ENCODE peak calls at places on chromosomes 12 and 14, in six cellular contexts. One of them, this sample, is unnamed.

GRCh38 chr14:51609251-51609986 is 42.3 kb upstream of the FRMD6 start:
- DNase-seq in neuronal stem cell: no peak
- DNase-seq in H1: no peak
- DNase-seq in mesenchymal stem cell: no peak
- DNase-seq in H9: no peak
- DNase-seq in trophoblast cell: no peak
- DNase-seq in this sample: peak; percentile 43

GRCh38 chr14:74459289-74459946 is 33.4 kb upstream of the SYNDIG1L start:
- DNase-seq in H1: peak; percentile 33
- DNase-seq in trophoblast cell: peak; percentile 50
- DNase-seq in mesenchymal stem cell: peak; percentile 76
- DNase-seq in H9: peak; percentile 76
- DNase-seq in neuronal stem cell: peak; percentile 24
- DNase-seq in this sample: peak; percentile 69

GRCh38 chr12:25497021-25497420 is 56.1 kb downstream of the LMNTD1 start:
- DNase-seq in neuronal stem cell: no peak
- DNase-seq in trophoblast cell: peak; percentile 62
- DNase-seq in H9: no peak
- DNase-seq in H1: no peak
- DNase-seq in mesenchymal stem cell: no peak
- DNase-seq in this sample: no peak

GRCh38 chr14:29216316-29216715 is 449.7 kb downstream of the FOXG1 start:
- DNase-seq in H9: no peak
- DNase-seq in mesenchymal stem cell: no peak
- DNase-seq in H1: no peak
- DNase-seq in trophoblast cell: no peak
- DNase-seq in neuronal stem cell: no peak
- DNase-seq in this sample: no peak

GRCh38 chr14:56798447-56799326 is 11.6 kb downstream of the OTX2 start:
- DNase-seq in neuronal stem cell: no peak
- DNase-seq in trophoblast cell: no peak
- DNase-seq in mesenchymal stem cell: no peak
- DNase-seq in H1: no peak
- DNase-seq in H9: peak; percentile 65
- DNase-seq in this sample: no peak

GRCh38 chr14:52298795-52299194 is 15.3 kb upstream of the PTGER2 start:
- DNase-seq in H9: no peak
- DNase-seq in mesenchymal stem cell: no peak
- DNase-seq in neuronal stem cell: no peak
- DNase-seq in H1: no peak
- DNase-seq in trophoblast cell: no peak
- DNase-seq in this sample: no peak

GRCh38 chr14:87468531-87468930 is 524.5 kb downstream of the GALC start:
- DNase-seq in neuronal stem cell: no peak
- DNase-seq in mesenchymal stem cell: no peak
- DNase-seq in H1: no peak
- DNase-seq in trophoblast cell: peak; percentile 58
- DNase-seq in H9: no peak
- DNase-seq in this sample: no peak

GRCh38 chr12:122964439-122965257 is 1.6 kb downstream of the ABCB9 start:
- DNase-seq in H1: no peak
- DNase-seq in H9: no peak
- DNase-seq in mesenchymal stem cell: no peak
- DNase-seq in neuronal stem cell: no peak
- DNase-seq in trophoblast cell: peak; percentile 76
- DNase-seq in this sample: no peak

GRCh38 chr12:113268621-113269020 is 47.4 kb downstream of the TPCN1 start:
- DNase-seq in H1: no peak
- DNase-seq in H9: no peak
- DNase-seq in trophoblast cell: no peak
- DNase-seq in mesenchymal stem cell: no peak
- DNase-seq in neuronal stem cell: no peak
- DNase-seq in this sample: no peak

GRCh38 chr14:35333347-35333730 is 41.2 kb downstream of the PSMA6 start:
- DNase-seq in H9: no peak
- DNase-seq in mesenchymal stem cell: no peak
- DNase-seq in trophoblast cell: peak; percentile 43
- DNase-seq in H1: no peak
- DNase-seq in neuronal stem cell: no peak
- DNase-seq in this sample: no peak

GRCh38 chr12:94909609-94910008 is 93.9 kb downstream of the NDUFA12 start:
- DNase-seq in neuronal stem cell: peak; percentile 8
- DNase-seq in H9: no peak
- DNase-seq in mesenchymal stem cell: no peak
- DNase-seq in H1: no peak
- DNase-seq in trophoblast cell: no peak
- DNase-seq in this sample: no peak
- H4K91ac ChIP-seq in neuronal stem cell: no peak overlapping the region
- H4K91ac ChIP-seq in H9: no peak overlapping the region
- H4K91ac ChIP-seq in mesenchymal stem cell: no peak overlapping the region
- H4K91ac ChIP-seq in H1: no peak overlapping the region
- H4K91ac ChIP-seq in trophoblast cell: no peak overlapping the region
- H4K91ac ChIP-seq in this sample: no peak overlapping the region

GRCh38 chr14:76268013-76268376 is 107.9 kb upstream of the ESRRB start:
- DNase-seq in H9: no peak
- DNase-seq in trophoblast cell: no peak
- DNase-seq in H1: no peak
- DNase-seq in mesenchymal stem cell: no peak
- DNase-seq in neuronal stem cell: no peak
- DNase-seq in this sample: no peak

GRCh38 chr14:76262591-76262990 is 110.9 kb downstream of the GPATCH2L start:
- DNase-seq in mesenchymal stem cell: no peak
- DNase-seq in H9: no peak
- DNase-seq in H1: no peak
- DNase-seq in neuronal stem cell: no peak
- DNase-seq in trophoblast cell: no peak
- DNase-seq in this sample: no peak

GRCh38 chr14:76261371-76261811 is 109.7 kb downstream of the GPATCH2L start:
- DNase-seq in trophoblast cell: no peak
- DNase-seq in mesenchymal stem cell: no peak
- DNase-seq in neuronal stem cell: no peak
- DNase-seq in H1: no peak
- DNase-seq in H9: no peak
- DNase-seq in this sample: peak; percentile 44

GRCh38 chr14:76267322-76268012 is 108.5 kb upstream of the ESRRB start:
- DNase-seq in trophoblast cell: peak; percentile 46
- DNase-seq in H9: peak; percentile 73
- DNase-seq in H1: no peak
- DNase-seq in mesenchymal stem cell: no peak
- DNase-seq in neuronal stem cell: no peak
- DNase-seq in this sample: peak; percentile 21

DNA sequence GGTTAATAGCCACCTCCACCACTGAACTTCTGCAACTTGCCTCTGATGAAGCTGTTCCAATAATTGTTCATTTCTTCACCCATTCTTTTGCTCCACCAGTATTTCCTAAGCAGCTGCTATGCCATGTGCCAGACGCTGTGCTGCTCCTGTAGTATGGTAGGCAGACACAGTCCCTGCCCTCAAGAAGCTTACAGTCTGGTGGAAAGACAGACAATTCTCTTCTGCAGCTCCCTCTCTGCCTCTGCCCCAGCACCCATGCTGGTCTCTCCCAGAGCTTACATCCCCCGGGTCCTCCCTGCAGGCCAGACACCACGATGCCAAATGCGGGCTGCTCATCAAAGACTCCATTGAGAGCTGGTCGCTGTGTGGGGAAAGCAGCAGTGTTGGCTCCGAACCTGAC is 111.6 kb upstream of the ESRRB start:
- DNase-seq in H9: no peak
- DNase-seq in H1: no peak
- DNase-seq in neuronal stem cell: no peak
- DNase-seq in mesenchymal stem cell: no peak
- DNase-seq in trophoblast cell: no peak
- DNase-seq in this sample: no peak
- H4K91ac ChIP-seq in H9: peak overlapping the region; percentile 26
- H4K91ac ChIP-seq in H1: no peak overlapping the region
- H4K91ac ChIP-seq in neuronal stem cell: no peak overlapping the region
- H4K91ac ChIP-seq in mesenchymal stem cell: no peak overlapping the region
- H4K91ac ChIP-seq in trophoblast cell: no peak overlapping the region
- H4K91ac ChIP-seq in this sample: no peak overlapping the region

DNA sequence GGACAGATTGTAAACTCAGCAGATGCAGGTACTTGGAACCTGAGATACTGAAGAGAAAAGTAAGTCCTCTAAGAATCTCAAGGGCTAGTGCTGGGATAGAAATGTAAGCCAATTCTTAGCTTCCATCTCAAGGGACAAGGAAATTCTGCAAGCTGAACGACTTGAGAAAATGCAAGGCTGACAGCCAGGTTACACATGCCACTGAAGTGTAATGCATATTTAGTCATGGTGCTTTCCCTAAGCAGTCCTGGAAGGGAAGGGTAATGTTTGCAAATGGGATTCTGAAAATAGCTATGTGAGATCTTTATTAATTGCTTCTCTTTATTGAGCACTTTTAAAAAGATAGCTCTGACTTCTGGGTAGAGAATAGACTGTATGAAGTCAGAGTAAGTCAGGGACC is 402.7 kb upstream of the SEL1L start:
- DNase-seq in H1: no peak
- DNase-seq in neuronal stem cell: no peak
- DNase-seq in H9: no peak
- DNase-seq in trophoblast cell: no peak
- DNase-seq in mesenchymal stem cell: no peak
- DNase-seq in this sample: no peak
- H4K91ac ChIP-seq in H1: no peak overlapping the region
- H4K91ac ChIP-seq in neuronal stem cell: no peak overlapping the region
- H4K91ac ChIP-seq in H9: no peak overlapping the region
- H4K91ac ChIP-seq in trophoblast cell: no peak overlapping the region
- H4K91ac ChIP-seq in mesenchymal stem cell: no peak overlapping the region
- H4K91ac ChIP-seq in this sample: no peak overlapping the region

GRCh38 chr12:11753826-11754225 is 104.4 kb downstream of the ETV6 start:
- DNase-seq in neuronal stem cell: no peak
- DNase-seq in H9: no peak
- DNase-seq in trophoblast cell: peak; percentile 86
- DNase-seq in mesenchymal stem cell: peak; percentile 38
- DNase-seq in H1: no peak
- DNase-seq in this sample: no peak
- H4K91ac ChIP-seq in neuronal stem cell: no peak overlapping the region
- H4K91ac ChIP-seq in H9: no peak overlapping the region
- H4K91ac ChIP-seq in trophoblast cell: no peak overlapping the region
- H4K91ac ChIP-seq in mesenchymal stem cell: no peak overlapping the region
- H4K91ac ChIP-seq in H1: peak overlapping the region; percentile 42
- H4K91ac ChIP-seq in this sample: no peak overlapping the region

DNA sequence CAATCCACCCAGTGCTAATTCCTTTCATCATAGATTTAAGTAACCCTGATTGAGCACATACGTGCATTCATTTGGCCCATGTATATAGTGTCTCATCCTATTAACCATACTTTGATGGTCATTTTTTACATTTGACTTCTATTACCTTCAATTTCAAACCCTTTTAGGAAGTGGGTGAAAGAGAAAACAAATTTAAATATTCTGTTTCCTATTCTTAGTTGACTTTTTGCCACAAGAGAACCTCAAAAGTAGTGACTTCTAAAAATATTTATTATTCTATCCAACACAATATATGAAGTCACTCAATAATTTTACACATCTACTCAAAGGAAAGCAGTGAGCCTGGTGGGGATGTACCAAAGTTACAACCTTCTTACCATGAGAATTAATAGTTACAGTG is 164.9 kb downstream of the CEP128 start:
- DNase-seq in mesenchymal stem cell: no peak
- DNase-seq in H9: no peak
- DNase-seq in neuronal stem cell: no peak
- DNase-seq in trophoblast cell: no peak
- DNase-seq in H1: no peak
- DNase-seq in this sample: no peak
- H4K91ac ChIP-seq in mesenchymal stem cell: no peak overlapping the region
- H4K91ac ChIP-seq in H9: no peak overlapping the region
- H4K91ac ChIP-seq in neuronal stem cell: no peak overlapping the region
- H4K91ac ChIP-seq in trophoblast cell: no peak overlapping the region
- H4K91ac ChIP-seq in H1: no peak overlapping the region
- H4K91ac ChIP-seq in this sample: no peak overlapping the region

GRCh38 chr12:104199964-104200363 is 15.6 kb upstream of the TXNRD1 start:
- DNase-seq in mesenchymal stem cell: no peak
- DNase-seq in H9: no peak
- DNase-seq in trophoblast cell: no peak
- DNase-seq in neuronal stem cell: no peak
- DNase-seq in H1: no peak
- DNase-seq in this sample: no peak

GRCh38 chr12:104201238-104202001 is 14.2 kb upstream of the TXNRD1 start:
- DNase-seq in neuronal stem cell: peak; percentile 62
- DNase-seq in H9: peak; percentile 77
- DNase-seq in mesenchymal stem cell: peak; percentile 74
- DNase-seq in H1: no peak
- DNase-seq in trophoblast cell: peak; percentile 74
- DNase-seq in this sample: peak; percentile 72

GRCh38 chr12:104207416-104207941 is 8.1 kb upstream of the TXNRD1 start:
- DNase-seq in trophoblast cell: no peak
- DNase-seq in neuronal stem cell: no peak
- DNase-seq in mesenchymal stem cell: no peak
- DNase-seq in H1: no peak
- DNase-seq in H9: no peak
- DNase-seq in this sample: peak; percentile 27

DNA sequence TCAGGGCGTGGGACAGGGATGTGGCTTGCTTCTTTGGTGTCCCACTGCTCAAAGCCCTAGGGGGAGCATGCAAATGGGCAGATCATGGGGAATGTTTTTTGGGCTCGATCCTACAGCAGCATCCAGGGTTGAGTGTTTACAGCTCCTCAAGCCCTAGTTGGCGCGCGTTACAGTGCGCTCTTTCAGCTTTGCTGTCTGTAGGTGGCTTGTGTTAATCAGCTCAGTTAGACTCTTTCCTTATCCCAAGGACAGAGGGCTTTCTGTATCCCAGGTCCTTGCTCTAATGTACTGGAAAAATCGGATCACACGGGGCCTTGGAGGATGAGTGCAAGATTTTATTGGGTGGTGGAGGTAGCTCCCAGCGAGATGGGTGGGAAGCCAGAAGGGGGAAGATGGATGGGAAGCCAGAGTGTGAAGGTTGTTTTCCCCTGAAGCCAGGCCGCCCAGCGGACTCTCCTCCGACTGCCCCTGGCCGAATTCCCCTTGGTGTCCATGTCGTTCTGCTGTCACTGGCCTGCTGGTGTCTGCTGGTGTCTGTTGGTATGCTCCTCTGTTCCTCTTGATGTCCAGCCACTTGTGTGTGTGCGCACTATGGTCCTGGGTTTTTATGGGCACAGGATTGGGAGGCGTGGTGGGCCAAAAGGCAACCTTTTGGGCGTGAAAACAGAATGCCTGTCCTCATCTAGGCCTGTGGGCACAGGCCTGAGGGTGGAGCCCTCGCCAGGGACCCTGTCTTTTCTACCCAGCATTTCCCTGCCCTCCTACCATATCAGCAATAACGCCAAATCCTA is 10.7 kb upstream of the TXNRD1 start:
- DNase-seq in mesenchymal stem cell: no peak
- DNase-seq in neuronal stem cell: no peak
- DNase-seq in trophoblast cell: no peak
- DNase-seq in H1: no peak
- DNase-seq in H9: no peak
- DNase-seq in this sample: no peak
- H4K91ac ChIP-seq in mesenchymal stem cell: no peak overlapping the region
- H4K91ac ChIP-seq in neuronal stem cell: peak overlapping the region; percentile 10
- H4K91ac ChIP-seq in trophoblast cell: no peak overlapping the region
- H4K91ac ChIP-seq in H1: no peak overlapping the region
- H4K91ac ChIP-seq in H9: no peak overlapping the region
- H4K91ac ChIP-seq in this sample: no peak overlapping the region

GRCh38 chr12:115470977-115471376 is 787.0 kb upstream of the TBX3 start:
- DNase-seq in H1: no peak
- DNase-seq in neuronal stem cell: no peak
- DNase-seq in mesenchymal stem cell: no peak
- DNase-seq in trophoblast cell: no peak
- DNase-seq in H9: no peak
- DNase-seq in this sample: no peak
- H4K91ac ChIP-seq in H1: no peak overlapping the region
- H4K91ac ChIP-seq in neuronal stem cell: no peak overlapping the region
- H4K91ac ChIP-seq in mesenchymal stem cell: no peak overlapping the region
- H4K91ac ChIP-seq in trophoblast cell: no peak overlapping the region
- H4K91ac ChIP-seq in H9: no peak overlapping the region
- H4K91ac ChIP-seq in this sample: no peak overlapping the region

This sample was measured in IMR-90.